ENCODE peak calls at places on chromosomes 7 and 10, in four cellular contexts. E is ecto neural progenitor cell, J is HCEC 1CT, Z is aorta. I is an unnamed sample.

GRCh38 chr10:12735843-12736462 is 265.6 kb downstream of the CCDC3 start:
- DNase-seq in E (no peak), J (no peak), Z (peak; percentile 72), I (no peak)

GRCh38 chr7:34133983-34134782 is 228.8 kb downstream of the BMPER start:
- DNase-seq in J (peak; percentile 70), Z (peak; percentile 67), E (peak; percentile 84), I (no peak)

GRCh38 chr10:14601872-14602725 is 172.6 kb downstream of the FAM107B start:
- DNase-seq in J (no peak), Z (no peak), E (no peak), I (no peak)

GRCh38 chr10:74234569-74234968 is 83.5 kb downstream of the ADK start:
- DNase-seq in Z (no peak), E (no peak), J (peak; percentile 52), I (no peak)

GRCh38 chr7:6164491-6164890 is 107.9 kb downstream of the CYTH3 start:
- DNase-seq in E (no peak), Z (no peak), J (no peak), I (no peak)

GRCh38 chr7:35985126-35985754 is 167.8 kb upstream of the EEPD1 start:
- DNase-seq in Z (peak; percentile 89), E (peak; percentile 83), J (peak; percentile 65), I (no peak)

GRCh38 chr7:116501425-116502167 is 2.1 kb downstream of the CAV2 start:
- DNase-seq in E (no peak), J (no peak), Z (no peak), I (no peak)

GRCh38 chr7:6558837-6559236 is 7.6 kb upstream of the GRID2IP start:
- DNase-seq in Z (no peak), E (no peak), J (peak; percentile 44), I (no peak)

GRCh38 chr7:3272691-3273141 is 28.3 kb upstream of the SDK1 start:
- DNase-seq in E (no peak), Z (no peak), J (peak; percentile 90), I (no peak)

GRCh38 chr7:31418928-31419327 is 78.4 kb upstream of the NEUROD6 start:
- DNase-seq in E (no peak), J (no peak), Z (no peak), I (no peak)

GRCh38 chr10:35691522-35692236 is 49.6 kb upstream of the FZD8 start:
- DNase-seq in J (no peak), E (no peak), Z (no peak), I (no peak)

GRCh38 chr7:34339061-34339526 is 318.9 kb upstream of the NPSR1 start:
- DNase-seq in E (no peak), J (peak; percentile 85), Z (no peak), I (no peak)

GRCh38 chr10:31121074-31121685 is 89.5 kb upstream of the ZNF438 start:
- DNase-seq in J (peak; percentile 53), E (no peak), Z (no peak), I (no peak)

GRCh38 chr10:93080350-93081046 is 6.8 kb downstream of the CYP26A1 start:
- DNase-seq in E (peak; percentile 77), J (peak; percentile 53), Z (no peak), I (no peak)

GRCh38 chr7:92872701-92873100 is 36.3 kb upstream of the CDK6 start:
- DNase-seq in J (no peak), E (no peak), Z (peak; percentile 43), I (no peak)

GRCh38 chr10:3043512-3044368 is 23.6 kb upstream of the PFKP start:
- DNase-seq in Z (peak; percentile 80), E (peak; percentile 75), J (peak; percentile 73), I (no peak)

GRCh38 chr10:118458957-118459641 is 117.0 kb upstream of the FAM204A start:
- DNase-seq in E (no peak), J (no peak), Z (no peak), I (no peak)

GRCh38 chr10:112716924-112717348 is 233.1 kb upstream of the TCF7L2 start:
- DNase-seq in J (peak; percentile 73), Z (peak; percentile 51), E (no peak), I (no peak)

GRCh38 chr7:120055300-120055699 is 217.7 kb upstream of the KCND2 start:
- DNase-seq in J (no peak), E (no peak), Z (no peak), I (no peak)

GRCh38 chr7:24477376-24477775 is 95.9 kb upstream of the PALS2 start:
- DNase-seq in Z (no peak), E (no peak), J (no peak), I (no peak)

GRCh38 chr10:80382989-80383388 is 25.4 kb upstream of the PRXL2A start:
- DNase-seq in Z (no peak), J (peak; percentile 21), E (peak; percentile 53), I (no peak)

GRCh38 chr7:117217636-117218035 is 105.2 kb downstream of the WNT2 start:
- DNase-seq in J (peak; percentile 34), E (no peak), Z (no peak), I (no peak)

GRCh38 chr10:124138195-124138882 is 44.9 kb upstream of the CHST15 start:
- DNase-seq in Z (no peak), E (no peak), J (no peak), I (no peak)

GRCh38 chr7:64515330-64515729 is 47.5 kb downstream of the ZNF680 start:
- DNase-seq in E (no peak), Z (no peak), J (no peak), I (no peak)

GRCh38 chr10:108461976-108462375 is 1297.5 kb upstream of the SORCS1 start:
- DNase-seq in Z (no peak), J (no peak), E (no peak), I (no peak)

GRCh38 chr7:108455524-108455832 is 758 bp downstream of the NRCAM start:
- DNase-seq in Z (no peak), J (no peak), E (peak; percentile 64), I (no peak)

GRCh38 chr10:10830316-10831061 is 187.2 kb upstream of the CELF2 start:
- DNase-seq in E (no peak), Z (no peak), J (peak; percentile 91), I (no peak)

GRCh38 chr7:45089314-45089891 is 634 bp upstream of the NACAD start:
- DNase-seq in E (peak; percentile 91), Z (peak; percentile 74), J (no peak), I (no peak)

GRCh38 chr7:76397409-76398183 is 11.9 kb downstream of the SSC4D start:
- DNase-seq in E (peak; percentile 77), J (no peak), Z (peak; percentile 85), I (peak; percentile 81)

GRCh38 chr7:111031916-111032315 is 59.0 kb upstream of the LRRN3 start:
- DNase-seq in J (no peak), Z (no peak), E (no peak), I (no peak)

GRCh38 chr7:96589038-96589437 is 120.6 kb downstream of the SEM1 start:
- DNase-seq in E (no peak), J (no peak), Z (no peak), I (no peak)

GRCh38 chr7:91357929-91358328 is 93.7 kb downstream of the FZD1 start:
- DNase-seq in Z (no peak), E (no peak), J (no peak), I (no peak)

GRCh38 chr7:75624134-75624832 is 114.5 kb downstream of the HIP1 start:
- DNase-seq in J (no peak), E (no peak), Z (peak; percentile 83), I (no peak)

GRCh38 chr10:89563861-89564478 is 28.6 kb upstream of the SLC16A12 start:
- DNase-seq in Z (no peak), J (peak; percentile 55), E (no peak), I (no peak)

GRCh38 chr7:158611541-158611940 is 23.9 kb upstream of the PTPRN2 start:
- DNase-seq in J (no peak), Z (no peak), E (no peak), I (no peak)

GRCh38 chr7:1691096-1691495 is 21.0 kb downstream of the ELFN1 start:
- DNase-seq in Z (peak; percentile 21), J (no peak), E (no peak), I (peak; percentile 22)

GRCh38 chr7:3771906-3772305 is 470.9 kb downstream of the SDK1 start:
- DNase-seq in J (no peak), E (no peak), Z (no peak), I (no peak)

GRCh38 chr10:102115775-102116174 is 4.4 kb downstream of the LDB1 start:
- DNase-seq in J (peak; percentile 38), Z (no peak), E (no peak), I (no peak)